ENCODE peak calls at places on chromosomes 12 and 14, in four cellular contexts. B, R, I and L are unnamed samples.

GRCh38 chr14:49959822-49960408 is 67.0 kb downstream of the ARF6 start:
- ATAC-seq in I (no peak), R (peak; percentile 82), B (no peak), L (no peak)

GRCh38 chr12:90899456-90900182 is 55.4 kb downstream of the CCER1 start:
- ATAC-seq in B (no peak), I (peak; percentile 81), R (no peak), L (no peak)

GRCh38 chr14:70955543-70956480 is 48.6 kb downstream of the PCNX1 start:
- ATAC-seq in R (peak; percentile 87), B (peak; percentile 91), I (peak; percentile 79), L (peak; percentile 41)

GRCh38 chr14:32608880-32609279 is 279.8 kb downstream of the AKAP6 start:
- ATAC-seq in R (no peak), B (no peak), I (no peak), L (no peak)

GRCh38 chr12:116080415-116080814 is 197.1 kb downstream of the MED13L start:
- ATAC-seq in B (no peak), I (no peak), R (peak; percentile 37), L (no peak)

GRCh38 chr12:9032202-9032964 is 43.0 kb downstream of the KLRG1 start:
- ATAC-seq in B (no peak), I (no peak), R (peak; percentile 66), L (no peak)

GRCh38 chr12:18546399-18546798 is 191.4 kb downstream of the PLCZ1 start:
- ATAC-seq in R (no peak), I (peak; percentile 72), B (peak; percentile 92), L (peak; percentile 62)

GRCh38 chr12:114238808-114239207 is 167.1 kb downstream of the TBX5 start:
- ATAC-seq in R (no peak), B (no peak), I (no peak), L (peak; percentile 25)

GRCh38 chr14:53857625-53858343 is 98.8 kb downstream of the BMP4 start:
- ATAC-seq in I (no peak), R (no peak), B (peak; percentile 68), L (no peak)

GRCh38 chr14:77485256-77485655 is 13.4 kb downstream of the ISM2 start:
- ATAC-seq in R (no peak), B (no peak), I (no peak), L (no peak)

GRCh38 chr14:96217381-96217913 is 12.8 kb downstream of the BDKRB2 start:
- ATAC-seq in B (no peak), R (no peak), I (no peak), L (no peak)

GRCh38 chr12:116843085-116843484 is 38.2 kb downstream of the HRK start:
- ATAC-seq in I (no peak), R (no peak), B (no peak), L (no peak)

GRCh38 chr12:24997970-24998582 is 49.2 kb upstream of the BCAT1 start:
- ATAC-seq in I (peak; percentile 85), B (no peak), R (peak; percentile 72), L (no peak)

GRCh38 chr12:100579844-100580243 is 6.4 kb downstream of the GAS2L3 start:
- ATAC-seq in I (no peak), R (no peak), B (no peak), L (no peak)

GRCh38 chr12:42039599-42039998 is 105.1 kb downstream of the GXYLT1 start:
- ATAC-seq in R (no peak), B (no peak), I (no peak), L (no peak)

GRCh38 chr12:20369164-20370000 is 1.0 kb downstream of the PDE3A start:
- ATAC-seq in R (peak; percentile 41), B (peak; percentile 68), I (peak; percentile 73), L (peak; percentile 83)

GRCh38 chr12:117148642-117149041 is 41.6 kb downstream of the FBXO21 start:
- ATAC-seq in B (no peak), R (no peak), I (no peak), L (no peak)

GRCh38 chr14:52342849-52343606 is 28.9 kb downstream of the PTGER2 start:
- ATAC-seq in I (no peak), R (no peak), B (no peak), L (no peak)

GRCh38 chr12:20865873-20866272 is 55.4 kb downstream of the SLCO1B3 start:
- ATAC-seq in B (no peak), I (no peak), R (no peak), L (no peak)

GRCh38 chr12:13534645-13535398 is 338.3 kb downstream of the EMP1 start:
- ATAC-seq in R (peak; percentile 35), I (peak; percentile 82), B (peak; percentile 92), L (no peak)

GRCh38 chr12:12872934-12873275 is 18.5 kb upstream of the GPRC5A start:
- ATAC-seq in R (no peak), I (no peak), B (no peak), L (no peak)

GRCh38 chr12:92735131-92735721 is 32.4 kb downstream of the PLEKHG7 start:
- ATAC-seq in R (peak; percentile 85), I (peak; percentile 82), B (peak; percentile 58), L (peak; percentile 74)

GRCh38 chr12:131066886-131067490 is 113.3 kb downstream of the ADGRD1 start:
- ATAC-seq in I (no peak), R (no peak), B (no peak), L (no peak)

GRCh38 chr12:104372048-104372720 is 68.6 kb downstream of the EID3 start:
- ATAC-seq in B (no peak), I (no peak), R (no peak), L (no peak)

GRCh38 chr14:72715215-72715909 is 178.5 kb downstream of the DPF3 start:
- ATAC-seq in B (no peak), R (peak; percentile 74), I (peak; percentile 33), L (peak; percentile 72)

GRCh38 chr12:93502802-93503623 is 35.7 kb downstream of the MRPL42 start:
- ATAC-seq in B (peak; percentile 55), R (peak; percentile 58), I (no peak), L (no peak)

DNA sequence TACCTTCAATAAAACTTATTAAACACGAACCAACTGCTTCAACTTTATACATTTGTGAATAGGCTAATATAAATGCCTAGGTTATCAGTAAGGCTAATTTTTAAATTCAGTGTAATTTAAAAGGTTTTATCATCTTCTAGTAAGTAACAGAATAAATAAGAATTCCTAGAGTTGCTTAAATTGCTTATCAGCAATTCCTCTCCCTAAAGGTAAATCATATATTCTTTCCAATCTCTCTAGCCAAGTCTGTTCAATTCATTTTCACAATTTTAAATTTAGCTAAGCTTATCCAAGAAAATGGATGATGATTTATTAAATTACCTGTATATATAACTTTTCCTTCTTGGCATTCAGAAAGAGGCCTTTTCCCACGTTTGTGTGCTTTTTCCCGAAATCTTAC is 4.6 kb downstream of the PUS7L start:
- ATAC-seq in I (no peak), R (no peak), B (no peak), L (no peak)
- TF ChIP-seq POLR2A in I (no peak), R (no peak), B (no peak), L (no peak)

GRCh38 chr12:124725099-124725498 is 138.6 kb downstream of the SCARB1 start:
- ATAC-seq in R (no peak), B (no peak), I (no peak), L (no peak)

GRCh38 chr12:124730455-124730932 is 133.2 kb downstream of the SCARB1 start:
- ATAC-seq in R (no peak), B (peak; percentile 3), I (peak; percentile 82), L (peak; percentile 60)

GRCh38 chr12:124727244-124727673 is 136.4 kb downstream of the SCARB1 start:
- ATAC-seq in I (no peak), R (peak; percentile 98), B (peak; percentile 95), L (peak; percentile 83)

GRCh38 chr12:124725612-124726237 is 137.9 kb downstream of the SCARB1 start:
- ATAC-seq in I (no peak), B (no peak), R (no peak), L (no peak)

GRCh38 chr12:124727922-124728321 is 135.7 kb downstream of the SCARB1 start:
- ATAC-seq in R (peak; percentile 12), I (no peak), B (peak; percentile 23), L (no peak)
- TF ChIP-seq CTCF in R (no peak), I (no peak), B (peak; percentile 14), L (no peak)

GRCh38 chr12:22246438-22246837 is 88.1 kb downstream of the ST8SIA1 start:
- ATAC-seq in I (no peak), B (peak; percentile 52), R (no peak), L (no peak)
- TF ChIP-seq POLR2A in I (no peak), B (no peak), R (no peak), L (no peak)

DNA sequence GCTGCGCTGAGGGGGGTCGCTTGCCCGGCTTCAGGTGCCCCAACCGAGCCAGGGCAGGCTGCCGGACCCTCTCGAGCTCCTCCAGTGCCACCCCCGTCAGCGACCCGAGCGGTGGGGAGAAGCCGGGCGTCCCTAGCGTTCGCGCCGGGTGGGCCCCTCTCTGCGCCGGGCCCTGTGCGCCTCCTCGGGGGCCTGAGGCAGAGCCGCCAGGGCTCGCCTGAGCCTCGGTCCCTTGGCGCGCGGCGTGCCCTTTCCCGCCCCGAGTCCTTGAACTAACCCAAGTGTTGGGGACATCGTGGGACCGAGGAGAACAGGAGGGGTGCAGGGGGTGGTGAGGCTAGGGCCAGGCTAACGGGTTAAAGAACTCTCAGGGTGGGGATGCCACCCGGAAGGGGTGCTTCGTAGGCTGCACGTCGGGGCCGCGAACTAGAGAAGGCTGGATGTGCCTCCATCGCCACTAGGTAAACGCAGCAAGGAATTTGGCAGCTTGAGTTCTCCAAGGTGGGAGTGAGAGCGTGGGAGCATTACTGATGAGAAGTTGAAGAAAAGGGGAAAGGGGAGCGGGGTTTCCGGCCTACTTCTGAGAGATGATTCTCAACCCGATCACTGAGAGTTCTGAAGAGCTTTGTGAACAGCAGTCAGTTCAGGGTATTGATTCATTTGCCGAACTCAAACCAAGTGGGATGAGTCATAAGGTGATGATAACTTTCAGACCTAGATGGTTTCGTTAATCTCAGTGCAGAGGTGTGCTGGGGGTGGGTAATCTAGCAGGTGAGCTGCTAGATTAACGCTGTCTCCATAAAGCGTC is 618 bp downstream of the RNF34 start:
- ATAC-seq in I (peak; percentile 48), R (peak; percentile 66), B (peak; percentile 54), L (peak; percentile 56)
- TF ChIP-seq CTCF in I (no peak), R (no peak), B (no peak), L (peak; percentile 3)

GRCh38 chr12:59365133-59365532 is 230.7 kb upstream of the SLC16A7 start:
- ATAC-seq in B (no peak), R (no peak), I (no peak), L (no peak)
- TF ChIP-seq POLR2A in B (no peak), R (no peak), I (no peak), L (no peak)

DNA sequence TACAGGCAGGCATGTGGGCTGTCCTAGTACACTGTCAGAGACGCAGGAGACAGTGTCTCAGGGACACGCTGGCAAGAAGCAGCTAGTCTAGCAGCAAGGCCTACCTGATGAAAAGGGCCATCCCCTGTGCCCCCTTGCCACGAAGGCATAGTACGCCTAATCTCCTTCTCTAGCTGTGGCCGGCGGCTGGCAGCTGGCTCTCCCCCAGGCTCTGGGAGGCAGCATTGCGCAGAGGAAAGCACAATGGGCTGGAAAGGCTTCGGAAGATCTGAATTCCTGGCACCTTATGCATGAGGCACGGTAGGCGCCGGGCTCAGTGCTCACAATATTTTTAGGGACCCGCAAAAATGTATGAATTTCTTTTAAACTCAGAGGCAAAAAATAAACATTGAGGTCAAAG is 16.0 kb upstream of the PLEKHH1 start:
- ATAC-seq in B (peak; percentile 45), R (no peak), I (peak; percentile 15), L (no peak)
- TF ChIP-seq CTCF in B (no peak), R (no peak), I (peak; percentile 17), L (peak; percentile 4)